ENCODE peak calls at places on chromosomes 11 and 22, in nine cellular contexts. U is mammary epithelial cell; L is RPMI7951; T is GM04504; Q is neural crest cell; K is memory B cell; O is H9; R is activated CD8-positive, alpha-beta memory T cell treated with anti-CD3 and anti-CD28 coated beads for 4 hours; I is activated CD4-positive, alpha-beta T cell treated with anti-CD3 and anti-CD28 coated beads, Interleukin-2, amount 50 U/mL, for 1 hour. C is an unnamed sample.

GRCh38 chr11:122100222-122101080 is 15.6 kb downstream of the BLID start:
- DNase-seq in U (peak), L (no peak), T (peak), Q (peak), K (no peak), O (peak), R (no peak), I (no peak), C (no peak)

GRCh38 chr22:38238519-38239051 is 34.2 kb downstream of the TMEM184B start:
- DNase-seq in U (no peak), L (peak), T (peak), Q (no peak), K (no peak), O (no peak), R (no peak), I (no peak), C (no peak)

GRCh38 chr11:36376888-36377758 is 81.0 kb downstream of the PRR5L start:
- DNase-seq in U (peak), L (peak), T (no peak), Q (peak), K (peak), O (peak), R (no peak), I (peak), C (no peak)

GRCh38 chr11:60155928-60156327 is 27.0 kb downstream of the MS4A6A start:
- DNase-seq in U (peak), L (no peak), T (no peak), Q (no peak), K (no peak), O (no peak), R (no peak), I (no peak), C (no peak)

GRCh38 chr11:120336641-120337132 is 474 bp downstream of the ARHGEF12 start:
- DNase-seq in U (no peak), L (peak), T (no peak), Q (peak), K (peak), O (no peak), R (no peak), I (no peak), C (no peak)

GRCh38 chr22:49933236-49933921 is 14.9 kb downstream of the CRELD2 start:
- DNase-seq in U (no peak), L (no peak), T (no peak), Q (no peak), K (no peak), O (no peak), R (no peak), I (no peak), C (no peak)

GRCh38 chr11:114413958-114414357 is 13.5 kb downstream of the RBM7 start:
- DNase-seq in U (no peak), L (no peak), T (no peak), Q (no peak), K (no peak), O (no peak), R (no peak), I (no peak), C (no peak)

GRCh38 chr11:63871962-63872832 is 33.3 kb downstream of the MARK2 start:
- DNase-seq in U (peak), L (peak), T (peak), Q (peak), K (no peak), O (peak), R (peak), I (peak), C (peak)

GRCh38 chr11:5600374-5600851 is 4.0 kb downstream of the TRIM6 start:
- DNase-seq in U (no peak), L (peak), T (no peak), Q (peak), K (peak), O (peak), R (peak), I (peak), C (peak)

GRCh38 chr11:73047773-73048371 is 94.2 kb downstream of the FCHSD2 start:
- DNase-seq in U (no peak), L (no peak), T (no peak), Q (no peak), K (peak), O (no peak), R (no peak), I (no peak), C (no peak)

GRCh38 chr22:36327922-36328551 is 59.7 kb downstream of the MYH9 start:
- DNase-seq in U (no peak), L (peak), T (no peak), Q (no peak), K (no peak), O (no peak), R (no peak), I (no peak), C (no peak)

GRCh38 chr11:73410627-73411026 is 34.4 kb downstream of the RELT start:
- DNase-seq in U (no peak), L (no peak), T (no peak), Q (no peak), K (no peak), O (no peak), R (no peak), I (no peak), C (no peak)

GRCh38 chr11:111429066-111429506 is 50.0 kb upstream of the POU2AF1 start:
- DNase-seq in U (peak), L (peak), T (peak), Q (no peak), K (peak), O (peak), R (peak), I (peak), C (no peak)

GRCh38 chr11:69348414-69349235 is 54.7 kb downstream of the MYEOV start:
- DNase-seq in U (no peak), L (no peak), T (no peak), Q (no peak), K (no peak), O (no peak), R (no peak), I (no peak), C (no peak)

GRCh38 chr22:28711820-28712777 is 29.5 kb downstream of the CHEK2 start:
- DNase-seq in U (peak), L (peak), T (peak), Q (no peak), K (no peak), O (no peak), R (no peak), I (no peak), C (peak)

GRCh38 chr11:88487646-88488045 is 150.1 kb upstream of the CTSC start:
- DNase-seq in U (no peak), L (no peak), T (no peak), Q (no peak), K (no peak), O (no peak), R (no peak), I (no peak), C (no peak)

GRCh38 chr11:32244453-32244852 is 153.6 kb downstream of the RCN1 start:
- DNase-seq in U (no peak), L (no peak), T (no peak), Q (no peak), K (no peak), O (no peak), R (no peak), I (no peak), C (no peak)

GRCh38 chr11:130118636-130119387 is 40.8 kb upstream of the ST14 start:
- DNase-seq in U (no peak), L (no peak), T (no peak), Q (no peak), K (peak), O (no peak), R (no peak), I (no peak), C (no peak)

GRCh38 chr11:8220261-8221024 is 43.2 kb downstream of the LMO1 start:
- DNase-seq in U (no peak), L (no peak), T (no peak), Q (no peak), K (no peak), O (no peak), R (no peak), I (no peak), C (no peak)

GRCh38 chr11:100560606-100561005 is 126.5 kb upstream of the ARHGAP42 start:
- DNase-seq in U (no peak), L (no peak), T (no peak), Q (no peak), K (no peak), O (no peak), R (no peak), I (no peak), C (no peak)

GRCh38 chr11:45402049-45402630 is 116.0 kb upstream of the SYT13 start:
- DNase-seq in U (no peak), L (no peak), T (no peak), Q (no peak), K (no peak), O (no peak), R (no peak), I (no peak), C (no peak)

GRCh38 chr11:22703040-22703439 is 36.6 kb downstream of the GAS2 start:
- DNase-seq in U (peak), L (peak), T (no peak), Q (no peak), K (no peak), O (no peak), R (no peak), I (no peak), C (peak)

C was measured in epithelial cell of prostate.